ENCODE peak calls at places on chromosomes 5 and 9, in nine cellular contexts. A is stimulated activated CD4-positive, alpha-beta T cell treated with anti-CD3 and anti-CD28 coated beads, Interleukin-2, amount 100 ng/mL, for 48 hours; N is psoas muscle; Z is T-helper 17 cell; S is memory B cell; W is activated naive CD4-positive, alpha-beta T cell treated with anti-CD3 and anti-CD28 coated beads, Interleukin-2, amount 10 ng/mL, durations not matched to agents 7 days and 5 days; R is stimulated activated naive B cell treated with anti-CD40 and anti-IgM and Interleukin-4, amounts not matched to agents 10 μg/mL and 1 μg/mL and 100 μg/mL, for 72 hours; O is HTR-8/SVneo; I is ecto neural progenitor cell. V is an unnamed sample.

GRCh38 chr5:123708074-123708806 is 196.3 kb downstream of the CSNK1G3 start:
- DNase-seq in A (no peak), N (no peak), Z (no peak), S (no peak), W (no peak), R (no peak), O (peak), I (no peak), V (peak)

GRCh38 chr9:110189001-110189400 is 19.0 kb downstream of the C9orf152 start:
- DNase-seq in A (no peak), N (no peak), Z (no peak), S (no peak), W (no peak), R (no peak), O (no peak), I (no peak), V (no peak)

GRCh38 chr9:112754578-112754977 is 4.0 kb downstream of the SNX30 start:
- DNase-seq in A (peak), N (no peak), Z (no peak), S (no peak), W (peak), R (no peak), O (no peak), I (no peak), V (no peak)

GRCh38 chr5:56607551-56607950 is 207.8 kb upstream of the MAP3K1 start:
- DNase-seq in A (no peak), N (no peak), Z (no peak), S (no peak), W (no peak), R (no peak), O (no peak), I (no peak), V (no peak)

GRCh38 chr9:131239307-131239975 is 36.9 kb downstream of the FAM78A start:
- DNase-seq in A (no peak), N (no peak), Z (no peak), S (no peak), W (peak), R (no peak), O (no peak), I (no peak), V (no peak)

GRCh38 chr5:36502608-36503007 is 103.8 kb upstream of the SLC1A3 start:
- DNase-seq in A (no peak), N (no peak), Z (no peak), S (no peak), W (no peak), R (no peak), O (peak), I (no peak), V (no peak)

GRCh38 chr5:67149933-67150523 is 46.6 kb downstream of the CD180 start:
- DNase-seq in A (no peak), N (no peak), Z (no peak), S (no peak), W (no peak), R (no peak), O (no peak), I (no peak), V (no peak)

GRCh38 chr9:35910613-35911488 is 1.6 kb downstream of the SPAAR start:
- DNase-seq in A (no peak), N (peak), Z (no peak), S (no peak), W (peak), R (no peak), O (peak), I (no peak), V (peak)

GRCh38 chr9:33921967-33922895 is 105.3 kb downstream of the UBE2R2 start:
- DNase-seq in A (peak), N (no peak), Z (no peak), S (no peak), W (peak), R (no peak), O (peak), I (no peak), V (no peak)

GRCh38 chr9:115672477-115673316 is 480.9 kb upstream of the PAPPA start:
- DNase-seq in A (no peak), N (no peak), Z (no peak), S (no peak), W (no peak), R (no peak), O (peak), I (no peak), V (no peak)

GRCh38 chr5:181167814-181168488 is 20.6 kb downstream of the OR2V2 start:
- DNase-seq in A (no peak), N (no peak), Z (no peak), S (no peak), W (peak), R (no peak), O (no peak), I (peak), V (no peak)

GRCh38 chr9:107439991-107440456 is 49.5 kb downstream of the KLF4 start:
- DNase-seq in A (no peak), N (no peak), Z (no peak), S (no peak), W (no peak), R (no peak), O (no peak), I (peak), V (no peak)